ENCODE peak calls at places on chromosome 2, in six cellular contexts. V is astrocyte of the spinal cord, Z is AG09309, K is epithelial cell of esophagus, B is omental fat pad, C is foreskin fibroblast. U is an unnamed sample.

GRCh38 chr2:195834836-195835235 is 177.8 kb downstream of the SLC39A10 start:
- DNase-seq in V (no peak), Z (no peak), K (no peak), B (no peak), C (no peak), U (no peak)

GRCh38 chr2:144099746-144100438 is 420.0 kb downstream of the ZEB2 start:
- DNase-seq in V (peak), Z (no peak), K (peak), B (no peak), C (peak), U (no peak)

GRCh38 chr2:26238301-26238958 is 6.0 kb downstream of the HADHA start:
- DNase-seq in V (no peak), Z (no peak), K (peak), B (no peak), C (peak), U (no peak)

GRCh38 chr2:100275200-100275589 is 47.1 kb downstream of the LONRF2 start:
- DNase-seq in V (no peak), Z (no peak), K (no peak), B (no peak), C (no peak), U (no peak)

GRCh38 chr2:177808984-177809809 is 263.4 kb downstream of the PDE11A start:
- DNase-seq in V (peak), Z (no peak), K (no peak), B (no peak), C (no peak), U (no peak)

GRCh38 chr2:145431181-145431951 is 911.4 kb upstream of the ZEB2 start:
- DNase-seq in V (no peak), Z (no peak), K (peak), B (no peak), C (no peak), U (no peak)

GRCh38 chr2:88177556-88177955 is 7.4 kb downstream of the THNSL2 start:
- DNase-seq in V (no peak), Z (no peak), K (peak), B (no peak), C (no peak), U (no peak)

GRCh38 chr2:193556766-193557470 is 1362.2 kb upstream of the TMEFF2 start:
- DNase-seq in V (peak), Z (no peak), K (peak), B (no peak), C (peak), U (no peak)

GRCh38 chr2:151824886-151825285 is 3.3 kb downstream of the ARL5A start:
- DNase-seq in V (peak), Z (no peak), K (no peak), B (no peak), C (no peak), U (no peak)

GRCh38 chr2:48727560-48727959 is 28.0 kb downstream of the LHCGR start:
- DNase-seq in V (no peak), Z (no peak), K (peak), B (no peak), C (peak), U (no peak)

GRCh38 chr2:163558286-163559009 is 177.4 kb downstream of the FIGN start:
- DNase-seq in V (peak), Z (no peak), K (no peak), B (no peak), C (no peak), U (no peak)

GRCh38 chr2:240468300-240469238 is 33.1 kb downstream of the GPC1 start:
- DNase-seq in V (no peak), Z (no peak), K (no peak), B (peak), C (no peak), U (no peak)

GRCh38 chr2:26584191-26584590 is 57.0 kb downstream of the CIB4 start:
- DNase-seq in V (no peak), Z (no peak), K (no peak), B (no peak), C (no peak), U (no peak)

GRCh38 chr2:175890636-175891242 is 111.3 kb downstream of the LNPK start:
- DNase-seq in V (no peak), Z (no peak), K (no peak), B (no peak), C (no peak), U (no peak)

GRCh38 chr2:128395640-128396499 is 77.2 kb upstream of the HS6ST1 start:
- DNase-seq in V (no peak), Z (no peak), K (peak), B (no peak), C (no peak), U (no peak)

GRCh38 chr2:215530191-215530968 is 94.5 kb upstream of the FN1 start:
- DNase-seq in V (peak), Z (no peak), K (peak), B (no peak), C (peak), U (no peak)

GRCh38 chr2:55874338-55874737 is 49.2 kb downstream of the EFEMP1 start:
- DNase-seq in V (no peak), Z (no peak), K (no peak), B (no peak), C (no peak), U (no peak)

GRCh38 chr2:172667926-172668325 is 67.7 kb upstream of the RAPGEF4 start:
- DNase-seq in V (peak), Z (no peak), K (peak), B (no peak), C (peak), U (no peak)

GRCh38 chr2:172658945-172659344 is 76.7 kb upstream of the RAPGEF4 start:
- DNase-seq in V (no peak), Z (no peak), K (no peak), B (no peak), C (no peak), U (no peak)

GRCh38 chr2:172664766-172665165 is 70.9 kb upstream of the RAPGEF4 start:
- DNase-seq in V (no peak), Z (peak), K (no peak), B (no peak), C (no peak), U (no peak)

DNA sequence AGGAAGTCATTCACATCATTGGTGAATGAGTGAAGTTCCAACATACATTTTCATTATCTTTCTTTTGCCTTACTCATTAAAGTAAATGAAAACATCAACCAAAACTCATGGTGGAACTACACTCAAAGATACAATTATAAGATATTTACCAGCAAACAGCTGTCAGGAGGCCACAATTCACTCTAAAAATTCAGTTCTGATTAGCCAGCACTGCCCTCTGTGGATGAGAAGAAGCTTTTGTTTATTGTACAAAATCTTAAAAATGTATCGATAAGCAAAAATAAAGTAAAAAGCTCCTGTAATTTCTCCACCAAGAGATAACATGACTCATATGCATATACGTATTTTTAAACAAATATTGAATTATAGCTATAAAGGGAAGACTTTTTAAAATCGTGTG is 73.5 kb upstream of the RAPGEF4 start:
- DNase-seq in V (no peak), Z (no peak), K (no peak), B (no peak), C (peak), U (no peak)
- TF ChIP-seq CTCF in V (no peak), Z (no peak), K (no peak), B (no peak), C (no peak), U (no peak)

GRCh38 chr2:120224735-120225548 is 1.7 kb upstream of the TMEM185B start:
- DNase-seq in V (no peak), Z (no peak), K (no peak), B (no peak), C (no peak), U (no peak)

GRCh38 chr2:120221616-120222015 is 1.6 kb downstream of the TMEM185B start:
- DNase-seq in V (no peak), Z (no peak), K (no peak), B (no peak), C (no peak), U (no peak)

GRCh38 chr2:120224256-120224655 is 1.1 kb upstream of the TMEM185B start:
- DNase-seq in V (no peak), Z (no peak), K (no peak), B (no peak), C (no peak), U (no peak)

GRCh38 chr2:120222186-120223033 is 790 bp downstream of the TMEM185B start:
- DNase-seq in V (no peak), Z (no peak), K (no peak), B (no peak), C (no peak), U (no peak)

DNA sequence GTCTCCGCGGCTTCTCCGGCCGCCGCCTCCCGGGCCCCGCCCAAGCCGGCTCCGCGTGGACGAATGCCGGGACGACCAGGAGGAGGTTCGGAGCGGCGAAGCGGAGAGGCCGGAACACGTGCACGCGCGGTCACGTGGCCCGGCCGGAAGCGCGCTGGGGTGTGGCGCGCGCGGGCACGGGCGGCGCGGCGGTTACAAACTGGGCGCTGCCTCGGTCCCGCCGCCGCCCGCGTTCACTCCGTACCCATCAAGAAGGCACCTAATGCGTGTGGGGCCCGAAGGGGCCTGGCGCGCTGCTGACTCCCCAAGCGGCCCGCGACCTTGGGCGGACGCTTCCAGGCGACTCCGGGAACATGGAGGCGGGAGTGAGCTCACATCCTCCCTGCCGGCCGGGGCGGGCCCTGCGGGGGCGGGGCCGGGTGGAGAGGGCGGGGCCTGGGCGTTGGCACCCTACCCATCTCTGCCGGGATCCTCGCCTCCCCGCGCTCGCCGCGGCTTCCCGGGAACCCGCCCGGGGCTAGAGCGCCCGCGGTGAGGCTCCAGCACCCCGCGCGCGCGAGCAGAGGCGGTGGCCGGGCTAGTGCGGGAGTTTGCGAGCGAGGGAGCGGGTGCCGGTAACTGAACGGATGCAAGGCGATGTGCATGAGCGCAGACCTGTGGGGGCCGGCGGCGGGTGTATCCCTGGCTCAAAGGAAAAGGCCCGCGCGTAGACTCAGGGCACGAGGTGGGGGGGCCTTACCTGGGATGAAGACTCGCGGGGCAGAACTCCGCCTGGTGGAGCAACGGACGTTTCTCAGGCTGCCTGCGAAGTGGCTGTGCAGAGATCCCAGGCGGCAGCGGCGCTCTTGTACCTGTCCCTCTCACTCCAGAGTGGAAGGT is at the start of gene TMEM185B:
- DNase-seq in V (peak), Z (no peak), K (peak), B (peak), C (peak), U (peak)
- TF ChIP-seq CTCF in V (peak), Z (peak), K (peak), B (peak), C (no peak), U (peak)

GRCh38 chr2:159118859-159119510 is 150.5 kb downstream of the TANC1 start:
- DNase-seq in V (no peak), Z (no peak), K (no peak), B (no peak), C (no peak), U (no peak)
- TF ChIP-seq CTCF in V (no peak), Z (no peak), K (no peak), B (no peak), C (no peak), U (peak)

DNA sequence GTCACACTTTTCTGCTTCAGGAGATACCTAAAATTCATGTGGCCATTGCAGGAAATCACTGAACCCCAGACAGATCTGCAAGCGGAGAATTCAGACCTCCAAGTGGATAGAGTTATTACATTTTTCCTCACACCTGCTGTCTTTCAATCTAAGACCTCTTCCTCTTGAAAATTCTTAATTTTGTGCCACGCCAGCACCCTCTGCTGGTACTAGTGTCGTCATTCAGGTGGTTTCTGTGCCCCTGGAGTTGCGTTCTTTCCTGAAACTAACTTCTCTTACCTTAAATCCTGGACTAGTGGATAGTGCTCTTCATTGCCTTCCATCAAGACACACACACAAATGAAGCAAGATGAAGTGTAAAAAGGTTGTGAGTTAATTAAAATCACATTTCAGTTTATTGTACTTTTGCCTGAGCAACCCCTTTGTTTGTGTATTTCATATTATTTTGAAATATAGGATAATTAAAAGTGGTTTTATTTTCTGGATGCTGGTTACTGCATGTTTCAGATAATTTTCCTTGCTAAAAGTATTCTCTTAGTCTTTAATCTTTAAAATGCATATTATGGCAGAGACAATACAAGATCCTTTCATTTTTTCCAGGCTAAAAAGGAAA is 1.6 kb upstream of the DNER start:
- DNase-seq in V (peak), Z (no peak), K (peak), B (no peak), C (peak), U (peak)
- TF ChIP-seq CTCF in V (peak), Z (peak), K (peak), B (no peak), C (no peak), U (peak)

DNA sequence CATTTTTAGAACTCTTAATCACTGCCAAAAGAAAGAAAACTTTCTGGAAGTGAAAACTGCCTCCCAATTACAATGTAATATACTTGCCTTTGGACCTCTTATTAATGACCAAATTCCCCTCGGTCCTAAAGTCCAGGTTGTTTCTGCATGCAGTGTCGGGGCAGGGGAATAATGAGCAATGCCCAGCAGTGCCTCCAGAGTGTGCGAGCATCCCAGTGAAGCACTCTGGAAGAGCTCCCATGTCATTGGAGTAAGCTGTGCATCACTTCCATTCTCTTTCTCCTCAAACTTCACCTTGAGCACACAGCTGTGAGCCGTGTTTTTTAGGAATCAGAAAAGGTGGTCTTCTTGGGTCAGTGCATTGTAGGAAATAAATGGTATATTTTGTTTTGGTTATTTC is 107.1 kb downstream of the SH3RF3 start:
- DNase-seq in V (no peak), Z (no peak), K (no peak), B (no peak), C (no peak), U (no peak)
- TF ChIP-seq CTCF in V (no peak), Z (no peak), K (no peak), B (no peak), C (no peak), U (no peak)

U was measured in nephron progenitor cell.